ENCODE peak calls at places on chromosomes 4 and X, in seven cellular contexts. N is NB4; L is endothelial cell of umbilical vein; S is A172; M is effector CD8-positive, alpha-beta T cell; B is ovary; K is fibroblast of pulmonary artery. R is an unnamed sample.

GRCh38 chrX:55908685-55909212 is 191.2 kb downstream of the RRAGB start:
- DNase-seq in N (no peak), S (no peak), B (no peak), K (peak), L (peak), M (no peak), R (no peak)

GRCh38 chr4:24060932-24061331 is 171.1 kb upstream of the PPARGC1A start:
- DNase-seq in B (no peak), M (no peak), K (no peak), S (no peak), N (no peak), L (no peak), R (no peak)

GRCh38 chr4:164571593-164572385 is 182.1 kb upstream of the SMIM31 start:
- DNase-seq in K (no peak), N (no peak), L (no peak), S (peak), B (no peak), M (no peak), R (no peak)

GRCh38 chr4:102500371-102501175 is 586 bp upstream of the NFKB1 start:
- DNase-seq in N (peak), S (peak), K (peak), B (peak), M (peak), L (peak), R (peak)

GRCh38 chrX:110723844-110724243 is 71.8 kb downstream of the CHRDL1 start:
- DNase-seq in N (no peak), K (no peak), M (no peak), S (no peak), B (no peak), L (no peak), R (no peak)

GRCh38 chr4:88177981-88178632 is 19.7 kb upstream of the ABCG2 start:
- DNase-seq in L (peak), M (no peak), B (no peak), S (peak), N (peak), K (peak), R (no peak)

GRCh38 chr4:111755571-111755970 is 389.7 kb upstream of the FAM241A start:
- DNase-seq in L (no peak), M (no peak), S (no peak), N (no peak), B (no peak), K (no peak), R (no peak)

GRCh38 chrX:15194136-15194535 is 75.7 kb downstream of the ASB9 start:
- DNase-seq in S (no peak), M (no peak), K (no peak), B (no peak), N (no peak), L (no peak), R (no peak)

GRCh38 chr4:2793578-2793919 is 664 bp downstream of the SH3BP2 start:
- DNase-seq in N (peak), K (peak), S (peak), B (peak), L (peak), M (no peak), R (no peak)

GRCh38 chrX:115459883-115460564 is 101.0 kb upstream of the PLS3 start:
- DNase-seq in B (no peak), L (no peak), N (no peak), M (no peak), S (no peak), K (peak), R (no peak)

GRCh38 chrX:45011131-45011530 is 138.1 kb downstream of the KDM6A start:
- DNase-seq in S (peak), M (no peak), N (no peak), B (no peak), L (no peak), K (peak), R (no peak)

GRCh38 chr4:158170691-158171455 is 2.0 kb downstream of the GASK1B start:
- DNase-seq in L (peak), K (peak), M (no peak), S (peak), N (no peak), B (peak), R (peak)

GRCh38 chrX:16585486-16586370 is 64.2 kb upstream of the S100G start:
- DNase-seq in M (no peak), S (peak), L (peak), N (no peak), B (no peak), K (no peak), R (no peak)

GRCh38 chrX:40108959-40109287 is 11.2 kb upstream of the BCOR start:
- DNase-seq in B (peak), N (peak), S (peak), L (peak), M (peak), K (peak), R (peak)

GRCh38 chr4:8439168-8439567 is 1.4 kb downstream of the ACOX3 start:
- DNase-seq in N (no peak), K (peak), M (no peak), L (peak), B (peak), S (no peak), R (no peak)

GRCh38 chr4:99458911-99459447 is 23.8 kb upstream of the ADH7 start:
- DNase-seq in S (no peak), N (no peak), L (no peak), M (no peak), K (peak), B (no peak), R (no peak)

GRCh38 chr4:7978489-7978888 is 38.8 kb upstream of the AFAP1 start:
- DNase-seq in L (no peak), B (no peak), S (peak), M (no peak), N (no peak), K (no peak), R (no peak)

GRCh38 chr4:184815046-184815877 is 10.5 kb downstream of the ACSL1 start:
- DNase-seq in B (peak), K (peak), M (no peak), L (peak), S (peak), N (peak), R (peak)

GRCh38 chr4:24809376-24809775 is 14.0 kb downstream of the SOD3 start:
- DNase-seq in N (peak), L (no peak), B (no peak), K (no peak), S (peak), M (no peak), R (no peak)

GRCh38 chr4:174086829-174087799 is 196.4 kb downstream of the FBXO8 start:
- DNase-seq in K (no peak), S (no peak), B (no peak), L (no peak), N (no peak), M (no peak), R (no peak)

R was measured in left lobe of liver.